ENCODE peak calls at places on chromosomes 6 and 20, in ten cellular contexts. Z, V, N, J, G, D, S, M, P and U are unnamed samples.

GRCh38 chr6:134908906-134909516 is 40.9 kb downstream of the ALDH8A1 start:
- DNase-seq in N (no peak), P (peak), Z (no peak), M (peak), J (peak), S (no peak), G (peak), V (no peak), D (peak), U (no peak)

GRCh38 chr6:6942826-6943225 is 164.9 kb upstream of the RREB1 start:
- DNase-seq in J (peak), P (peak), V (no peak), G (no peak), M (peak), S (no peak), N (no peak), Z (no peak), D (peak), U (no peak)

GRCh38 chr6:38391206-38391908 is 248.4 kb downstream of the BTBD9 start:
- DNase-seq in M (no peak), P (no peak), Z (no peak), D (no peak), V (no peak), S (no peak), N (no peak), J (no peak), G (no peak), U (no peak)

GRCh38 chr6:113306552-113307145 is 550.5 kb upstream of the MARCKS start:
- DNase-seq in D (no peak), N (peak), Z (peak), M (no peak), S (peak), V (no peak), J (peak), G (peak), P (peak), U (no peak)

GRCh38 chr6:142187209-142187608 is 40.1 kb downstream of the VTA1 start:
- DNase-seq in M (peak), G (peak), N (no peak), V (no peak), P (peak), D (no peak), Z (no peak), J (peak), S (no peak), U (no peak)

GRCh38 chr20:40673442-40673841 is 15.6 kb downstream of the MAFB start:
- DNase-seq in D (no peak), V (no peak), G (no peak), S (peak), Z (no peak), M (no peak), P (no peak), J (no peak), N (peak), U (no peak)

GRCh38 chr6:75268988-75269354 is 15.6 kb downstream of the TMEM30A start:
- DNase-seq in G (no peak), V (no peak), M (no peak), D (no peak), J (no peak), S (no peak), P (no peak), N (no peak), Z (no peak), U (no peak)

GRCh38 chr20:59961423-59961822 is 3.2 kb downstream of the CDH26 start:
- DNase-seq in P (no peak), V (no peak), G (no peak), J (no peak), S (peak), N (no peak), D (no peak), M (no peak), Z (no peak), U (no peak)

GRCh38 chr6:30836431-30836866 is 47.9 kb upstream of the DDR1 start:
- DNase-seq in G (peak), D (no peak), N (no peak), Z (no peak), J (peak), V (no peak), M (no peak), P (no peak), S (peak), U (no peak)

GRCh38 chr20:51562334-51563140 is 20.0 kb upstream of the NFATC2 start:
- DNase-seq in N (peak), G (peak), J (peak), S (peak), Z (no peak), P (peak), D (peak), M (peak), V (peak), U (no peak)

GRCh38 chr20:25077610-25078169 is 4.3 kb downstream of the VSX1 start:
- DNase-seq in Z (no peak), V (peak), D (no peak), S (no peak), M (no peak), G (peak), J (peak), P (peak), N (no peak), U (no peak)

GRCh38 chr6:72525821-72526550 is 95.9 kb upstream of the KCNQ5 start:
- DNase-seq in G (peak), J (no peak), P (no peak), D (no peak), S (no peak), Z (no peak), N (no peak), M (peak), V (no peak), U (no peak)

GRCh38 chr6:87692097-87692496 is 9.9 kb downstream of the AKIRIN2 start:
- DNase-seq in D (no peak), S (no peak), M (no peak), G (no peak), N (no peak), V (no peak), J (no peak), P (no peak), Z (no peak), U (no peak)

GRCh38 chr6:33410050-33410710 is 634 bp upstream of the PHF1 start:
- DNase-seq in J (peak), V (peak), G (peak), S (peak), Z (peak), P (peak), N (peak), M (peak), D (peak), U (peak)

GRCh38 chr6:39298061-39298460 is 16.2 kb downstream of the KCNK17 start:
- DNase-seq in J (no peak), D (no peak), S (no peak), M (no peak), Z (no peak), G (no peak), V (no peak), N (no peak), P (no peak), U (no peak)

GRCh38 chr20:15613530-15613929 is 959.7 kb downstream of the KIF16B start:
- DNase-seq in P (peak), S (no peak), N (no peak), V (no peak), M (no peak), J (peak), Z (no peak), G (no peak), D (no peak), U (no peak)

GRCh38 chr6:133466666-133467065 is 225.5 kb downstream of the EYA4 start:
- DNase-seq in S (no peak), V (no peak), J (no peak), D (no peak), M (peak), Z (no peak), G (peak), P (no peak), N (no peak), U (no peak)

DNA sequence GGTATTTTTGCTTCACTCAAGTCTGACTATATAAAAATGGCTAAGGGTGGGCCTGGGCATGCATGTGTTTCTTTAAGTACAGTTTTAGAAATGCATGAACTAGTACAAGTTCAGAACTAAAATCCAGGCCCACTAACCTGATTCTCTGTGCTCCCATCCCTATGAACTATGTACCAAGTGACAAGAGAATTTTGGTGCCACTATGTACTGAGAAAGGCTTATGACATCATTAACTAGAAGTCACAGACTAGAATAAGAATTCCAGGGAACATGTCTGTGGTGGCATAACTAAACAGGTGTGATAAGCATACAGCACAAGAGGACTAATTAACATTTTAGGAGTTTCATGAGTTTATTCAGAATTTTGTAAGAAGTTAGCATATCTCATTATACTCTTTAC is 16.1 kb downstream of the TENT5A start:
- DNase-seq in N (no peak), J (no peak), V (no peak), S (no peak), D (no peak), P (no peak), M (no peak), Z (no peak), G (no peak), U (no peak)
- TF ChIP-seq CTCF in N (no peak), J (no peak), V (no peak), S (no peak), D (no peak), P (no peak), M (no peak), Z (no peak), G (no peak), U (no peak)

DNA sequence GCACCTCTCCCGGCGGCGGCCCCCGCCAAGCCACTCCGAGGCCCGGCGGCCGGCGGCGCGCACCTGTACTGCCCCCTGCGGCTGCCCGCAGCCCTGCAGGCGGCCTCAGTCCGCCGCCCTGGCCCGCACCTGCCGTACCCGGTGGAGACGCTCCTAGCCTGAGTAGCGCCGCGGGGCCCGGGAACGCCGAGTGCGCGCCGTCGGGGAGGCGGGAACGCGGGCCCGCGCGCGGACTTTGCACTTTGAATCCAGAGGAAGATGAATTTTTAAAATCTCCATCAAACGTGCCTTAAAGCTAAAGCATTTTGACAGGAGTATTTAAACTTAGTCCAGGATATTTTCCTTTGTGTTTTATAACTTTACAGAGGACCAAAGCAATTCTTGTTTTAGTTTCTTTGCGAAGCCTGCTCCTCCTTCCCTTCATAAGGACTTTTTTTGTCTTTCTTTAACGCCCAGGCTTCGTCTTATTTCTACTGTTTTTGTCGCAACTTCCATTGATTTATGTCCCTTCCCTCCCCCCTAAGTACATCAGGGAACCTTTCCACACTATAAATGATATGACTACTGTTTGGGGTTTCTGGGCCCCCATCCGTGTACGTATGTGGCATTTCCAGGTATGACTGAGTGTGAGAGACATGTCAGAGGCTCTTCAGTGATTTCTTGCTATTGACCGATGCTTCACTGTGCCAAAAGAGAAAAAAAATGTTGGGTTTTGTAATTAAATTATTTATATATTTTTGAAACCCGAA is 2.0 kb downstream of the FOXQ1 start:
- DNase-seq in P (peak), M (no peak), Z (no peak), V (no peak), S (peak), N (peak), D (peak), G (no peak), J (no peak), U (no peak)
- TF ChIP-seq CTCF in P (peak), M (no peak), Z (no peak), V (peak), S (peak), N (peak), D (peak), G (peak), J (peak), U (peak)

GRCh38 chr20:39106791-39107190 is 144.6 kb downstream of the DHX35 start:
- DNase-seq in N (no peak), D (no peak), Z (no peak), S (no peak), V (no peak), M (no peak), J (no peak), G (no peak), P (no peak), U (no peak)

GRCh38 chr20:39103732-39104131 is 141.6 kb downstream of the DHX35 start:
- DNase-seq in N (no peak), G (peak), M (no peak), P (no peak), V (no peak), S (no peak), Z (no peak), D (no peak), J (no peak), U (no peak)

GRCh38 chr20:39103305-39103704 is 141.2 kb downstream of the DHX35 start:
- DNase-seq in M (no peak), J (no peak), P (no peak), V (no peak), N (no peak), D (no peak), G (no peak), S (no peak), Z (no peak), U (no peak)

GRCh38 chr20:39107741-39108140 is 145.6 kb downstream of the DHX35 start:
- DNase-seq in N (peak), G (no peak), P (no peak), M (no peak), S (no peak), J (no peak), V (no peak), D (no peak), Z (no peak), U (no peak)

GRCh38 chr20:39105551-39105950 is 143.4 kb downstream of the DHX35 start:
- DNase-seq in S (no peak), V (no peak), M (no peak), N (peak), P (no peak), J (no peak), Z (no peak), G (no peak), D (no peak), U (no peak)
- TF ChIP-seq CTCF in S (no peak), V (no peak), M (no peak), N (peak), P (no peak), J (no peak), Z (peak), G (no peak), D (no peak), U (no peak)

DNA sequence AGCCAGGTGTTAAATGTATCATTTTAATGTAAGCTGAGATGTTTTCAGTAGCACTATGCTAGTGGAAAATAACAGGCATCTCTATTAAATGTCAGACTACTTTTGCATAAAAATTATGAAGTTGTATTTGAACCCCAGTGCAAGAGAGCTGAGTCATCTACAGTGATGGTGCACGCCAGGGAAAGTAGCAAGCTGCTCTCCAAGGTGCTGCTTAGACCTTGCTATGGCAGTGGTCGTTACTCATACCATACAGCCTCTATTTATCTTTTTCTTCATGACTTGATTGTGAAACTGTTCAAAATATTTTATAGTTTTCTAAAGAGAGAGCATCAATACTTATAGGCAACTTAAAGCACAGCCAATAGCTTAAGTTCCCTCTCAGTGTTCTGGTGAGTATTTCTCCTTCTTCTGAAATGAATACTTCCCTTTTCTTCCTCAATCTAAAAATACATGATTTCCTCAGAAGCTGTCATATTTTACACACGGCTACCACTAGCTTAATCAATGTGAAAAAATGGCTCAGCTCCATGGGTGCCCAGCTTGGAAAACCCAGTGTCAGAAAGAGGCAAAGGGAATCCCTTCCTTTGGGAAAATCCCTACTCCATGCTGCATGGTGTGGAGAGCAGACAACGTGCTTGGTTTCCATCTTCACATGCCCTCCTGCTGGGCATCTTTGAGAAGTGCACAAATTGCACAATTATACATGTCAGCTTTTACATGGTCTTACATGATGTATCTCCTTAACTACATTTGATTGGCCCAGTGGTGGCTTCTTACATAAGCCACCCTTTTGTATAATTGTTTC is 105.6 kb downstream of the ELOVL4 start:
- DNase-seq in N (no peak), S (no peak), G (no peak), J (no peak), V (no peak), D (no peak), M (no peak), P (no peak), Z (peak), U (no peak)
- TF ChIP-seq CTCF in N (no peak), S (no peak), G (no peak), J (no peak), V (no peak), D (no peak), M (no peak), P (no peak), Z (peak), U (no peak)

GRCh38 chr20:1206749-1207148 is 3.5 kb downstream of the C20orf202 start:
- DNase-seq in M (no peak), S (no peak), G (no peak), Z (no peak), N (no peak), P (no peak), V (no peak), J (no peak), D (no peak), U (no peak)

GRCh38 chr20:1210501-1210900 is 7.2 kb downstream of the C20orf202 start:
- DNase-seq in P (no peak), N (no peak), S (no peak), Z (no peak), M (no peak), J (no peak), V (no peak), G (no peak), D (no peak), U (no peak)

GRCh38 chr20:1207293-1207884 is 4.1 kb downstream of the C20orf202 start:
- DNase-seq in G (no peak), D (no peak), Z (no peak), P (no peak), V (no peak), S (no peak), N (no peak), J (no peak), M (no peak), U (no peak)

GRCh38 chr20:1211954-1212497 is 8.8 kb downstream of the C20orf202 start:
- DNase-seq in P (no peak), J (no peak), G (no peak), N (no peak), Z (no peak), V (no peak), D (no peak), M (no peak), S (no peak), U (no peak)

GRCh38 chr20:1209447-1210387 is 6.5 kb downstream of the C20orf202 start:
- DNase-seq in M (no peak), P (no peak), D (no peak), G (peak), S (no peak), J (no peak), N (no peak), Z (no peak), V (no peak), U (no peak)
- TF ChIP-seq CTCF in M (peak), P (no peak), D (no peak), G (peak), S (no peak), J (peak), N (peak), Z (peak), V (peak), U (peak)

DNA sequence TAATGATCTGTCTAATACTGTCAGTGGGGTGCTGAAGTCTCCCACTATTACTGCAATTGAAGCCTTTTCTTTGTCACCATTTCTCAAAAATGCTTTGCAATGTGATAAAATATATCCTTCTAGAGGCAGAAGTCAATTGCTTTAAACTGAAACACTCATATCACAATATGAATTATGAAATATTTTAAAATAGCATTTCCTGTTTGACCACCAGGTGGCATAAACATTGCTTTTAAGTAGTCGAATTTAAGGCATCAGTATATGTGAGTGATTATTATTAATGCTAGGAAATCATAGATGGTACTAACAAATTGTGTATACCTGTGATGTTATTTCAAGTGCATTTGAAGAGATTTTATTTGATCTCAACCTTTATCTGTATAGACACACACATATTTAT is 87.5 kb downstream of the MEI4 start:
- DNase-seq in G (peak), P (no peak), M (peak), V (no peak), S (no peak), D (no peak), J (no peak), Z (peak), N (no peak), U (no peak)
- TF ChIP-seq CTCF in G (peak), P (peak), M (no peak), V (peak), S (peak), D (peak), J (peak), Z (peak), N (peak), U (peak)

DNA sequence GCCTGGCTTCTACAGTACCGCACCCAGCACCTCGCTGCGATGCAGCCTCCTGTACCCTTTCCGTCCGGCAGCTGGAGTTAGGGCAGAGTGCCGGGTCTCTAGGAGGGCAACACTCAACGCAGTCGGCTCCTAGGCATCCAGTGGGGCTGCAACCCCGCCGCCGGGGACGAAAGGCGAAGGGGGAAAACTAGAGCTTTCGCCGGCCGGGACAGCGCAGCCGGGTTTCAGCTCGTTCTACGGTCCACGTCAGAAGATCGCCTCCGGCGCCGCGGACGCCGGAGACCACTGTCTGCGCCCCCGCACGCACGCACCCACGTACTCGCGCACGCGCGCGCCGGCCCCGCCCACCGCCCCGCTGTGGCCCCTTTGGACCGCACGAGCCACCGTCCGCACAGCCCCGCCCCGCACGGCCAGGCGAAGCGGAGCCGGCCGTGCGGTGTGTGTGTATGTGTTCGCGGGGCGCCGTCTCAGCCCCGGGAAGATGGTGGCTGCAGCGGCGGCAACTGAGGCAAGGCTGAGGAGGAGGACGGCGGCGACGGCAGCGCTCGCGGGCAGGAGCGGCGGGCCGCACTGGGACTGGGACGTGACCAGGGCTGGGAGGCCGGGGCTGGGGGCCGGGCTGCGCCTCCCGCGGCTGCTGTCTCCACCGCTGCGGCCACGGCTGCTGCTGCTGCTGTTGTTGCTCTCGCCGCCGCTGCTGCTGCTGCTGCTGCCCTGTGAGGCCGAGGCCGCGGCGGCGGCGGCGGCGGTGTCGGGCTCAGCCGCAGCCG is at the start of gene ATRN:
- DNase-seq in J (peak), D (peak), G (peak), V (peak), Z (peak), P (peak), M (peak), S (peak), N (peak), U (peak)
- TF ChIP-seq CTCF in J (no peak), D (no peak), G (peak), V (peak), Z (no peak), P (no peak), M (no peak), S (peak), N (no peak), U (peak)

GRCh38 chr6:73548458-73549446 is 27.9 kb upstream of the EEF1A1 start:
- DNase-seq in G (no peak), P (no peak), S (no peak), J (no peak), N (no peak), V (no peak), Z (no peak), D (no peak), M (no peak), U (no peak)
- TF ChIP-seq CTCF in G (no peak), P (no peak), S (no peak), J (no peak), N (no peak), V (no peak), Z (no peak), D (no peak), M (no peak), U (no peak)

GRCh38 chr20:31440012-31440659 is at the start of gene DEFB123:
- DNase-seq in P (peak), S (no peak), V (no peak), G (no peak), D (no peak), N (peak), Z (no peak), J (no peak), M (no peak), U (no peak)
- TF ChIP-seq CTCF in P (peak), S (no peak), V (peak), G (peak), D (no peak), N (peak), Z (peak), J (no peak), M (no peak), U (peak)